ENCODE peak calls at places on chromosomes 13 and 19, in seven cellular contexts. A, U, E, V, I, B and K are unnamed samples.

GRCh38 chr19:46815833-46816627 is 27.6 kb upstream of the SLC1A5 start:
- DNase-seq in B (no peak), E (no peak), I (no peak), U (no peak), A (no peak), V (no peak), K (no peak)

GRCh38 chr13:114282143-114282685 is 813 bp downstream of the UPF3A start:
- DNase-seq in B (peak), E (peak), U (no peak), I (peak), V (peak), A (peak), K (no peak)

GRCh38 chr13:110737555-110737954 is 24.1 kb downstream of the ING1 start:
- DNase-seq in I (no peak), E (no peak), B (no peak), A (no peak), V (no peak), U (no peak), K (no peak)

GRCh38 chr13:93230466-93230865 is 3.9 kb downstream of the GPC6 start:
- DNase-seq in A (no peak), I (no peak), E (peak), U (no peak), V (no peak), B (no peak), K (no peak)

GRCh38 chr13:113430378-113431110 is 22.7 kb downstream of the ADPRHL1 start:
- DNase-seq in B (no peak), I (no peak), E (no peak), U (no peak), V (no peak), A (no peak), K (no peak)

GRCh38 chr13:98549728-98550317 is 27.1 kb downstream of the STK24 start:
- DNase-seq in E (no peak), A (no peak), I (no peak), U (no peak), V (no peak), B (no peak), K (no peak)

GRCh38 chr19:1648926-1649541 is 3.4 kb downstream of the TCF3 start:
- DNase-seq in E (no peak), A (no peak), V (no peak), B (no peak), U (no peak), I (no peak), K (no peak)

GRCh38 chr13:31225998-31226675 is 26.4 kb downstream of the B3GLCT start:
- DNase-seq in B (no peak), U (no peak), I (no peak), E (no peak), V (no peak), A (no peak), K (no peak)

GRCh38 chr13:41061914-41062837 is 867 bp downstream of the WBP4 start:
- DNase-seq in I (no peak), V (peak), A (no peak), E (peak), U (no peak), B (no peak), K (no peak)

GRCh38 chr19:10270180-10270615 is 722 bp upstream of the ICAM1 start:
- DNase-seq in U (no peak), B (no peak), A (no peak), V (peak), E (no peak), I (no peak), K (no peak)

GRCh38 chr13:20492641-20493040 is 33.0 kb downstream of the CRYL1 start:
- DNase-seq in I (peak), V (peak), U (no peak), A (peak), B (no peak), E (peak), K (peak)

GRCh38 chr13:54845351-54845965 is 1816.8 kb downstream of the OLFM4 start:
- DNase-seq in B (no peak), U (no peak), I (no peak), A (no peak), E (no peak), V (no peak), K (no peak)

GRCh38 chr13:53137777-53138176 is 109.2 kb downstream of the OLFM4 start:
- DNase-seq in V (peak), E (peak), B (no peak), A (no peak), I (no peak), U (peak), K (peak)

GRCh38 chr19:47239610-47240296 is 8.8 kb upstream of the BBC3 start:
- DNase-seq in I (peak), E (no peak), U (no peak), A (peak), B (peak), V (peak), K (no peak)

GRCh38 chr19:33263325-33264023 is 37.8 kb upstream of the SLC7A10 start:
- DNase-seq in E (no peak), I (no peak), U (no peak), A (no peak), V (peak), B (no peak), K (no peak)

GRCh38 chr19:15418112-15418587 is 638 bp downstream of the AKAP8L start:
- DNase-seq in I (no peak), E (peak), U (no peak), B (no peak), V (no peak), A (no peak), K (peak)

GRCh38 chr19:2149980-2150793 is 1.2 kb downstream of the AP3D1 start:
- DNase-seq in V (peak), A (no peak), U (no peak), I (no peak), E (peak), B (no peak), K (no peak)

GRCh38 chr13:45728759-45729158 is 26.6 kb downstream of the CBY2 start:
- DNase-seq in E (peak), A (peak), B (no peak), I (peak), V (peak), U (no peak), K (no peak)

GRCh38 chr13:98022210-98022609 is 68.7 kb downstream of the IPO5 start:
- DNase-seq in V (no peak), U (peak), A (no peak), E (peak), B (no peak), I (no peak), K (peak)

GRCh38 chr19:29042450-29042849 is 170.5 kb downstream of the UQCRFS1 start:
- DNase-seq in V (no peak), A (no peak), I (no peak), U (no peak), E (no peak), B (no peak), K (no peak)

GRCh38 chr13:66948910-66949309 is 281.2 kb downstream of the PCDH9 start:
- DNase-seq in U (no peak), V (no peak), I (no peak), B (no peak), E (no peak), A (no peak), K (no peak)

GRCh38 chr13:59452189-59452588 is 711.5 kb downstream of the DIAPH3 start:
- DNase-seq in U (no peak), I (no peak), E (no peak), B (no peak), V (peak), A (peak), K (no peak)

GRCh38 chr19:51784922-51785690 is 9.9 kb upstream of the FPR3 start:
- DNase-seq in E (peak), I (no peak), A (no peak), U (no peak), B (no peak), V (peak), K (peak)

GRCh38 chr13:80334582-80335260 is 6.2 kb downstream of the SPRY2 start:
- DNase-seq in U (no peak), E (peak), I (no peak), B (no peak), A (no peak), V (no peak), K (no peak)
- TF ChIP-seq CTCF in U (no peak), E (no peak), I (no peak), B (peak), A (peak), V (no peak), K (no peak)

DNA sequence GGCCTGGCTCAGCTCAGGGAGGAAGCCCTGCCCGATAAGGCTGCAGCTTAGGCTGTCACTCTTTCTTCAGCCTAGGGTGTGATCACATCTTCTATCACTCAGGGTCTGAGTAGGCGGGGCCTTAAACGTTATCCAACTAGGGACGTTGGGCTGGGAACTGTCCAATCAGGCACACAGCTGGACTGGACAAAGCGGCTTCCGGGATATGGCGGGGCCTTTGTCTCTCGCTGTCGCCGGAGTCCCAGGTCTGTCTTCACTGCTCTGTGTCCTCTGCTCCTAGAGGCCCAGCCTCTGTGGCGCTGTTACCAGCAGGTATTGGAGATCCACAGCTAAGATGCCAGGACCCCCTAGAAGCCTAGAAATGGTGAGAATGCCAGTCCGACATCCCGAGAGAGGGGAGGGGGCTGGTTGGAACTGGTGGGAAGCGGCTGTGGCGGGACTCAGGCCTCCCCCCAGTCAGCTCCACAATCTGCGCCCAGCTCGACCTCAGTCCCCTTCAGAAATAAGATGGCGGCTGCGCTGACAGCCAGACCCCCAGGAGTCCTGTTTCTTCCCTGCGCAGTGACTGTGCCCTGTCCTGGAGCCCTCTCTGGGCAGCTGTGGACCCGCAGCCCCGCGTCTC is at the start of gene ZNF254:
- DNase-seq in A (peak), U (peak), E (peak), B (peak), V (peak), I (peak), K (peak)
- TF ChIP-seq CTCF in A (no peak), U (no peak), E (no peak), B (peak), V (peak), I (no peak), K (no peak)

DNA sequence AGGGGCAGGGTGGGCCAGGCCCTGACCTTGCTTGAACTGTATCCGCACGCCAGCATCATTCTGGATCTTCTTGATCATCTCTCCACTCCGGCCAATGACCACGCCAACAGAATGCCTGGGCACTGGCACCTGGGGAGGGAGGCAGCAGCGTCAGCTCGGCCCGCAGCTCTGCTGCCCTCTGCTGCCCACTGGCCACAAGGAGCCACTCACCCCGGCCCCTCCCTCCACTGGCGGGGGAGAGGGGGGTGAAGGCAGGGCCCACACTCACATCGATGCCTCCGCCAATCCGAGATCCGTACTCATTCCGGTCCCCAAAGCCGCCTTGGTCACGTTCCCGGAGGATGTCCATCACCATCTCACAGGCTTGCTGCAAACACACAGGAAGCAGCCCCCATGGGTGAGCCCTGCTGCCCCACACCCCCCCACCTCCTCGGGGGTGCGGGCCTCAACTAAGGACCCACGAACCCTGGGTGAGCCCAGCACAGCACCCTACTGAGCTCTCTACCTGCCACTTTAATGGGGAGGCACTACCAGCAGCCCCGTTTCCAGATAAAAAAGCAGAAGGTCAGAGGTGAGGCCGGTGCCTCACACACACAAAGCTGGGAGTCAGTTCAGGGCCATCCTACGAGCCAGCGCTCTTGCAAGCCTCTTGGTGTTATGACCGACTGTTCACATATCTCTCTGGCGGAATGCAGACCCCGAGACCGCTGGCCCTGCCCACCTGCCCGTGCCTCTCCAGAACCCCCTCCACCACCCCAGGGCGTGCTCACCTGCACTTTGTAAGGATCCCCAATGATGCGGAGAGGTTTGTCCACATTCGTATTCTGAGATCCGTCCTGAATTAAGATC is 6.7 kb downstream of the KHSRP start:
- DNase-seq in I (peak), U (no peak), E (peak), V (no peak), B (no peak), A (no peak), K (no peak)
- TF ChIP-seq CTCF in I (no peak), U (peak), E (peak), V (no peak), B (peak), A (no peak), K (peak)

DNA sequence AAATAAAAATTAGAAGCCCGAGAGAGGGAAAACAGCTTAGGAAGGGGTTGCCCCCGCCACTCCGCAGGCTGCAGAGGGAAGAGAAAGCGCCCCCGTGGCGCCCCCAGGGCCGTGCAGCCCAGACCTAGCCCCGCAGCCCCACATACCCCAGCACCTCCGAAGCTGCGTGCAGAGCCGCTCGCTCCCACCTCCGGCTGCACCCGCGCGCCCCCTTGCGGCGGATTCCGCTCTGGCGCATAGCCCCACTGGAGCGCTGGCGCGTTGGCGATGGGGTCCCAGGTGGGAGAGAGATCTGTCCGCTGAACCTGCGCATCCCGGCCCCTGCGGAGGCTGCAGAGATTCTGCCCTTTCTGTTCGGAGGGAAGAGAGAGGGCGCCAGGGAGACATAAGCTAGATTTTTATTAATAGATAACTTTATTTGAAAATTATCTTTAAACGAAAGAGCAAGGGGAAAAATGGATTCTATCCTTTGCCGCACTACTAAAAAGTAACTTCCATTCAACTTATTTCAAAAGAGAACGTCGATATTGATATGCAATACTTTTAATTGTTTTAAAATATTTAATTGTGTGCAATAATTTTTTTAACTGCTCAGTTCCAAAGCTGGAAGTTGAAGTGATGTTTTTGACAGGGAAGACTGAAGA is 11.7 kb upstream of the CLN5 start:
- DNase-seq in I (peak), E (peak), V (peak), B (peak), A (peak), U (peak), K (no peak)
- TF ChIP-seq CTCF in I (peak), E (peak), V (peak), B (peak), A (peak), U (peak), K (peak)

DNA sequence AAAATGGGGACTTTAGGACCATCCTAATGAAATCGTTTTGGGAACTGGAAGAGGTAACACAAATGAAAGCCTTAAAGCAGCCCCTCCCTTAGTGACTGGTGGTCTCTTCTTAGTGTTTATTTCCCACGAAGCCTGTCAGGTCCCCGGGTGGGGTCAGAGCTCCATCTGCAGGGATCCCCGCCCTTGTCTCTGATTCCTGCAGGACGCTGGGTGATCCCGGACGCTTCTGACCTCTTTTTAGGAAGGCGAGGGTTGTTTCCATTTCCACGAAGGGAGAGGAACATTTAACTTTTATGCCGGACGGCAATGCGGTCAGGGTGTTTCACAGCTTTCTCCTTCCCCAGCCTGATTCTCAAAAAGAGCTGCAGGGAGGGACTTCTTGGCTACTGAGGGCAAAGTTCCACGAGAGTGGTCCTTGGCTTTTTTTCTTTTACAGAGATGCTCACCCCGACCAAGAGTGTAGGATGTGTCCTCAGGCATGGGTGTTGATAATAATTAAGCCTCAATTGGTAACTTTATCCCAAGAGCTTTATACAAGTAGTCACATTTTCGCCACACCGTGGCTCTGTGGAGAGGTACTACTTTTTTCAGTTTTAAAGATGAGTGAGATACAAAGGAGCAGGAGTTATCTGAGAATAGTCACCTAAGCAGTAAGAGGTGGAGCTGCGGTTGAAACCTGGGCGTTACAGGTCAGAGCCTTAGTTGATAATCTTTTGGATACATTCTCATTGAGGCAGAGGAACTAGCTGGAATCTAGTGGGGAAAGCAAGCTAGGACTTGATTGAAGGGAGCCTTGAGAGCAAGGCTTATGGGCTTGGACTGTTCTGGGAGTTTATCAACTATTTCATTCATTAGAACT is 813 bp downstream of the ZNF284 start:
- DNase-seq in B (no peak), V (peak), A (no peak), I (no peak), U (no peak), E (peak), K (no peak)
- TF ChIP-seq CTCF in B (no peak), V (no peak), A (no peak), I (no peak), U (no peak), E (no peak), K (peak)

DNA sequence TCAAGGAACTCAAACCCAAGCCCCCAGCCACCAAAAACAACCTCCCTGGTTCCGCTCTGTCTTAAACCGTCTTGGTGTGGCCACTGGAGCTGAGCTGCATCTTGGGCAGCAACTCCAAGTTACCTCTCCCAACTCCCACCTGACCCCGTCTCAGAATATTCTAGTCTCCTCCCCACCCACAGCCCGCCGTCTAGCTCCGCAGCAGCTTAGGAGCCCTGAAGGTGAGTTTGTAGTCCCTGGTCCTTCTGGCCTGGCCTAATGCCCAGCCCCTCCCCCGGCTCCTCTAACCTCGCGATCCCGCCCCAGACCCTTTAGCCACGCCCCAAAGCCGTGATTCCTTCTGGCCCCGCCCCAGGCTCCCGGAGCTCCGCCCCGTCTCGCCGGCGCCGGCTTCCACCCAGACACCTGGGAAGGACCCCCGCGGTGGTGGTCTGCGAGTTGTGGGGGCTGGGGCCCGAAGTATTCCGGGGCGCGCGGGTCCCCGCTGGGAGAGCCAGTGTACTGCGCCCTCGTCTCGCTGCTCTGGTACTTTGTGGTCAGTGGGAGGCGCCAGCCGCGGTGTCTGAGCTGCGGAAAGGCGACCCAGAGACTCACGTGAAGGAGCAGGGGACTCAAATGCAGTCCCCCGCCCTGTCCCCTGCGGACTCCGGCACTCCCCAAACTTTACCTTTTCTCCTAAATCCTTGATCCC is 2.5 kb upstream of the LHB start:
- DNase-seq in I (peak), A (peak), V (peak), B (no peak), E (peak), U (no peak), K (no peak)
- TF ChIP-seq CTCF in I (no peak), A (no peak), V (no peak), B (peak), E (peak), U (no peak), K (peak)

GRCh38 chr19:6340493-6341201 is 7.2 kb upstream of the ACER1 start:
- DNase-seq in V (peak), E (no peak), I (no peak), B (no peak), U (no peak), A (no peak), K (no peak)
- TF ChIP-seq CTCF in V (no peak), E (no peak), I (no peak), B (peak), U (peak), A (no peak), K (no peak)

DNA sequence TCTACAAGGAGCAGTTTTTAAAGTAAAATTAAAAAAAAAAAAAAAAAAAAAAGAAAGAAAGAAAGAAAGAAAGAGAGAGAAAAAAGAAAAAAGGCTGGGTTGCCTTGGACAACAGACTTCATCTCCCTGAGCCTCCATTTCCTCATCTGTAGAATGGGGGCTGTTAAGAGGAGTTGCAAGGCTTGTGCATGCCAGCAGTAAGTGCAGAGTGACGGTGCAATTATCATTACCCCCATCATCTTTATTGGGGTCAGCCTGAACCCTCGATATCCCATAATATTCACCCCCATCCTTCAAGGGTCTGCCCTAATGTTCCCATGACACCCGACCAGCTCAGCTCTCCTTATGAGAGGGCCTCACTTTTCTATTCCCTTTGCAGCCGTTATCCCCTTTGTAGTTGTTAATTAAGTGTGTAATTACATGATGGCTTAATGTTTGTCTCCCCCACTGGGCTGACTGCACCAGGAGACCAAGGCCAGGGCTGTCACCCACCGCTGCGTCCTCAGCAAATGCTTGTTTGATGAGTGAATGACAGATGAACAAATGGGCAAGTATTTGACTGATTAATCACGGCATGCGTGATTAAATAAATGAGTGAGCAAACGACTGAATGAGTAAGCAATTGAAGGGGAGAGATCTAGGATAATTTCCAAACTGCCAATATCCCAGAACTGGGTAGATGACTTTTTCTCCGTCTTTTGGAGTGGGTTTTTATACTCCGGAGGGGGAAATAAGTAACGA is 10.1 kb downstream of the FOSB start:
- DNase-seq in A (no peak), E (peak), U (no peak), I (no peak), V (peak), B (no peak), K (no peak)
- TF ChIP-seq CTCF in A (no peak), E (peak), U (no peak), I (no peak), V (no peak), B (no peak), K (no peak)